ENCODE peak calls at places on chromosomes 11 and 22, in six cellular contexts. X is fibroblast of mammary gland, W is GM23338, K is adrenal gland, O is OCI-LY7, P is psoas muscle. M is an unnamed sample.
A peak's percentile ranks its signal among the peaks of the same experiment; 100 is the strongest.

GRCh38 chr11:80383655-80384054 is 942.8 kb upstream of the TENM4 start:
- DNase-seq in X (no peak), W (no peak), K (no peak), O (no peak), P (no peak), M (no peak)

GRCh38 chr22:50104149-50104548 is 14.3 kb downstream of the MOV10L1 start:
- DNase-seq in X (no peak), W (no peak), K (no peak), O (peak; percentile 36), P (no peak), M (no peak)

GRCh38 chr11:44941286-44942021 is 9.2 kb downstream of the TP53I11 start:
- DNase-seq in X (no peak), W (no peak), K (no peak), O (no peak), P (no peak), M (no peak)

GRCh38 chr22:20803696-20804324 is 29.9 kb downstream of the SERPIND1 start:
- DNase-seq in X (peak; percentile 41), W (peak; percentile 65), K (peak; percentile 25), O (peak; percentile 39), P (peak; percentile 19), M (no peak)

GRCh38 chr11:73281201-73281741 is 9.1 kb downstream of the P2RY6 start:
- DNase-seq in X (no peak), W (no peak), K (no peak), O (no peak), P (no peak), M (no peak)

GRCh38 chr11:18347471-18348125 is 25.2 kb downstream of the GTF2H1 start:
- DNase-seq in X (peak; percentile 81), W (no peak), K (no peak), O (no peak), P (no peak), M (peak; percentile 61)

GRCh38 chr11:123551085-123551484 is 103.3 kb downstream of the SCN3B start:
- DNase-seq in X (no peak), W (no peak), K (no peak), O (no peak), P (no peak), M (no peak)

GRCh38 chr11:2913776-2914474 is 15.3 kb downstream of the PHLDA2 start:
- DNase-seq in X (no peak), W (no peak), K (no peak), O (peak; percentile 30), P (no peak), M (no peak)

GRCh38 chr22:36737776-36738175 is 34.2 kb upstream of the CACNG2 start:
- DNase-seq in X (no peak), W (no peak), K (no peak), O (no peak), P (peak; percentile 36), M (no peak)

GRCh38 chr22:39223091-39223710 is 21.6 kb downstream of the PDGFB start:
- DNase-seq in X (no peak), W (no peak), K (no peak), O (no peak), P (no peak), M (peak; percentile 29)

GRCh38 chr11:120342678-120343077 is 6.5 kb downstream of the ARHGEF12 start:
- DNase-seq in X (no peak), W (no peak), K (no peak), O (no peak), P (no peak), M (no peak)

DNA sequence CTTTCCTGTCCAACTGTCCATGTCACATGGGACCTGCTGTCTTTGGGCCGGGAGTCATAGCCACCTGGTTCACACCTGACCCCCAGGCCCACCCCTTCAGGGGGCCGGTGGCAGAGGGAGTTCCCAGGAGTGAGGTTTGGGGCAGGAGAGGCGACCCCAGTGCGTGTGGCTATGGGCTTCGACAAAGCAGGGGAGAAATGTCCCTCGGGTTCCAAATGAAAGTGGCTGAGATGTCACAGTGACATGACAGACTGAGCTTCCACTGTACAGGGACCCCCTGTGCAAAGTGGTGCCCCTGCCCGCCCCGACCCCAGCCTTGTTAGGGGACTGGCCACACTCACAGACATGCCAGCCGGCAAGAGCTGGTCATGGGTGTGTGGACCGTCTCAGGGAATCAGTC is 1297.0 kb downstream of the BRD1 start:
- DNase-seq in X (no peak), W (no peak), K (no peak), O (no peak), P (no peak), M (no peak)
- H3K4me3 ChIP-seq in X (no peak overlapping the region), W (no peak overlapping the region), K (no peak overlapping the region), O (no peak overlapping the region), P (no peak overlapping the region), M (no peak overlapping the region)

DNA sequence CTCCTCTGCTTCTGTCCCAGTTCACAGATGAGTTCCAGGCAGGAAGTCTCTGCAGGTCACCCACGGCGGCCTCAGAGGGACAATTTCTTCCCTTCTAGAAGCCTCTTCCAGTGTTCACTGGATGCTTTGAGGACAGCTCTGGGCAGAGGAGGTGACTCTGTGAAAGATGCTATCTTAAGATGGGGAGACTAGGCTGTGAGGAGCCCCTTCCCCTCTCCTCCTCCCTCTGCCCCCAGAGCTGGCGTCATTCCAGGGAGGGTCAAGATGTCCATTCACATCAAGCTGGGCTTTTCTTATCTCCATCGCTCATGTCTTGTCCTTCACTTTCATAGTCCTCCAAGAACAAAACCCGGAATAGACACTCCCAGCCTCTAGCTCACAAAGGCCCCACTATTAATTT is 3.3 kb downstream of the APLNR start:
- DNase-seq in X (no peak), W (no peak), K (no peak), O (no peak), P (no peak), M (no peak)
- TF ChIP-seq CTCF in X (no peak), W (no peak), K (no peak), O (no peak), P (no peak), M (no peak)

DNA sequence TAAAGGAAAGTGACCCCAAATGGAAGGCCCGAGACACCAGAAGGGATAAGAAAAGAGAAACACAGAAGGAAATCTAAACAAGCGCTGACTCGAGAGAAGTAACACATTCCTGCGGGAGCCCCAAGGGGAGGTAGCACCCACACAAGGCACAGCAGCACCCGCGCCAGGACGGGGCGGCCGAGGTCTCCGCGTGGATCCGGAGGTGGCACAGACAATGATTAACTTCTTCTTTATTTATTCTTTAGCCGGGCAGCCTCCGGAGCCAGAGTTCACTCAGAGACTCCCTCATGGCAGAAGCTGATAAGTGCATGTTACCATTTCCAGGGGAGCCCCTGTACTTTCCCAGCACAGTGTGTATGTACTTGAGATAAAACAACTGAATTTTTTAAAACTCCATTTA is 5.1 kb downstream of the TOLLIP start:
- DNase-seq in X (no peak), W (no peak), K (no peak), O (no peak), P (no peak), M (no peak)
- H3K4me3 ChIP-seq in X (no peak overlapping the region), W (no peak overlapping the region), K (no peak overlapping the region), O (no peak overlapping the region), P (no peak overlapping the region), M (no peak overlapping the region)

GRCh38 chr11:71086687-71087258 is 165.6 kb downstream of the SHANK2 start:
- DNase-seq in X (peak; percentile 23), W (peak; percentile 80), K (peak; percentile 32), O (peak; percentile 56), P (no peak), M (no peak)
- TF ChIP-seq CTCF in X (peak; percentile 57), W (peak; percentile 82), K (peak; percentile 7), O (peak; percentile 75), P (peak; percentile 23), M (peak; percentile 68)

DNA sequence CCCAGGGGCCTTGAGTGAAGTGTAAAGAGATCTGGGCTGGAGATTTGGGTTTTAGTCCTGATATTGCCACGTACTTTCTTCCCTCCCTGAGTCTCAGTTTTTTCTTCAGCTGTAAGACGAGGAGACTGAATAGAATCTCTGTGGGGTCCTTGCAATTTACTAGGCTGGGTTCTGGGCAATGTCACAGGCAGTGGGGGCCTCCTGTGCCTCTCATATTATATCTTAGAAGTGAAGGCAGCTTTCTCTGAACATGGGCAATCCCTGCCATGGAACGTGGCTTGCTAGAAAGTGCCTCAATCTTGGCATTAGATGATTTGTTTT is 62.0 kb upstream of the PTPRJ start:
- DNase-seq in X (no peak), W (no peak), K (no peak), O (no peak), P (no peak), M (no peak)
- H3K4me3 ChIP-seq in X (no peak overlapping the region), W (no peak overlapping the region), K (no peak overlapping the region), O (no peak overlapping the region), P (no peak overlapping the region), M (no peak overlapping the region)

GRCh38 chr11:69877235-69877634 is 58.0 kb upstream of the FGF3 start:
- DNase-seq in X (no peak), W (no peak), K (peak; percentile 3), O (no peak), P (no peak), M (no peak)
- TF ChIP-seq CTCF in X (no peak), W (no peak), K (no peak), O (no peak), P (no peak), M (no peak)

GRCh38 chr11:101955701-101956100 is 39.4 kb upstream of the ANGPTL5 start:
- DNase-seq in X (no peak), W (no peak), K (no peak), O (no peak), P (no peak), M (no peak)
- H3K4me3 ChIP-seq in X (no peak overlapping the region), W (no peak overlapping the region), K (no peak overlapping the region), O (no peak overlapping the region), P (no peak overlapping the region), M (no peak overlapping the region)

DNA sequence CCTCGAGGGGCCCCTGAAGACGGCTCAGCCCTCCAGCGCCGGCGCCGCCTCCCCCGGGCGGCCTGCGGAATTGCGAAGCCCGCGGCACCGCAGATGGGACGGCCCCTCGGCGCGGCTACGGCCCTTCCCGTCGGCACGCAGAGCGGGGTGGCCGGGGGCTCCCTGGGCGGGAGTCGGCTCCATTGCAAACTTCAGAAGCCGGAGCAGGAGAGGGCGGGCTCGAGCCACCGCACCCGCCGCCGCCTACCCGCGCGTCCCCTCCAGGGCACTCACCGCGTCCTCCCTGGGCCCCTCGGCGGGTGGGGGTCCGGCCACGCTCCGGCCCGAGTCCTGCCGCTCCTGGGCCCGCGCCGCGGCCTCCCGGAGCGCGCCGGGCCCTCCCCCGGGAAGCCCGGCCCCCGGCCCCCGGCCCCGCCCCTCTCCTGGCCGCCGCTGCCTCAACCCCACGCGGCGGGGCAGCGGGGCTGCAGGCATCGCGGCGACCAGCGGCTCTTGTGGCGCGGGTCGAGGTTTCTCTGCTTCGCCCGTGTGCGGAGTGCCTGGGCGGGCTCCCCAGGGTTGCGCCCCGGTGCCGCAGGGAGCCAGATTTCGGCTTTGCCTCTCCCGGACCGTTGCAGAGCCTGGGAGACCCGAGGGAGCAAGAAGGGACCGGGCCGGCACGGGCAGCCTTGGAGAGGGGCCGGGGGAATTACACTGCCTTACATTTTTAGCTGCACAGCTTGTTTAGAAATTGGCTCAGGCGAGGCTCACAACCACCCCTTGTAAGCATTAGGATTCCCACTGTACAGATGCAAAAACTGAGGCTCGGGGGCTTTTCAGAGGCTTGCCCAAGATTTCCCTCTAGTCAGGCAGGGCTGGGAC is at the start of gene PACSIN3:
- DNase-seq in X (no peak), W (peak; percentile 62), K (peak; percentile 55), O (no peak), P (peak; percentile 74), M (no peak)
- TF ChIP-seq CTCF in X (no peak), W (no peak), K (no peak), O (no peak), P (peak; percentile 9), M (no peak)

GRCh38 chr11:32432565-32433248 is 2.6 kb downstream of the WT1 start:
- DNase-seq in X (no peak), W (peak; percentile 27), K (no peak), O (no peak), P (no peak), M (no peak)
- H3K4me3 ChIP-seq in X (no peak overlapping the region), W (peak overlapping the region; percentile 50), K (no peak overlapping the region), O (no peak overlapping the region), P (peak overlapping the region; percentile 51), M (no peak overlapping the region)

M was measured in AG09309.